ENCODE peak calls at places on chromosomes 3 and 15, in ten cellular contexts. P, S, M, E, Z, R, H, A, Q and Y are unnamed samples.
A peak's percentile ranks its signal among the peaks of the same experiment; 100 is the strongest.

GRCh38 chr3:149701977-149702350 is 44.1 kb upstream of the WWTR1 start:
- DNase-seq in P (no peak), S (no peak), M (no peak), E (no peak), Z (no peak), R (no peak), H (no peak), A (no peak), Q (no peak), Y (no peak)

GRCh38 chr15:96296264-96296663 is 34.2 kb upstream of the NR2F2 start:
- DNase-seq in P (no peak), S (peak; percentile 11), M (no peak), E (no peak), Z (peak; percentile 83), R (peak; percentile 93), H (no peak), A (no peak), Q (no peak), Y (no peak)

GRCh38 chr15:100878601-100879000 is 1.0 kb upstream of the ALDH1A3 start:
- DNase-seq in P (no peak), S (no peak), M (no peak), E (no peak), Z (no peak), R (no peak), H (no peak), A (no peak), Q (no peak), Y (no peak)

GRCh38 chr15:50871832-50872231 is 36.7 kb upstream of the AP4E1 start:
- DNase-seq in P (no peak), S (no peak), M (no peak), E (no peak), Z (no peak), R (no peak), H (no peak), A (no peak), Q (no peak), Y (no peak)

GRCh38 chr3:196643201-196643749 is 3.8 kb downstream of the NRROS start:
- DNase-seq in P (peak; percentile 94), S (no peak), M (no peak), E (peak; percentile 44), Z (no peak), R (no peak), H (no peak), A (peak; percentile 75), Q (no peak), Y (no peak)

GRCh38 chr15:78837543-78837942 is 26.3 kb upstream of the ADAMTS7 start:
- DNase-seq in P (no peak), S (no peak), M (no peak), E (no peak), Z (no peak), R (no peak), H (no peak), A (no peak), Q (no peak), Y (no peak)

GRCh38 chr3:152834354-152835310 is at the start of gene P2RY1:
- DNase-seq in P (peak; percentile 87), S (peak; percentile 16), M (peak; percentile 72), E (peak; percentile 69), Z (peak; percentile 67), R (peak; percentile 73), H (peak; percentile 40), A (peak; percentile 84), Q (peak; percentile 79), Y (peak; percentile 20)

GRCh38 chr15:83164409-83165404 is 42.9 kb downstream of the HDGFL3 start:
- DNase-seq in P (no peak), S (peak; percentile 5), M (no peak), E (no peak), Z (peak; percentile 67), R (peak; percentile 69), H (no peak), A (no peak), Q (no peak), Y (no peak)

GRCh38 chr15:57364282-57365007 is 11.9 kb upstream of the CGNL1 start:
- DNase-seq in P (no peak), S (no peak), M (no peak), E (no peak), Z (peak; percentile 39), R (peak; percentile 34), H (no peak), A (peak; percentile 37), Q (no peak), Y (peak; percentile 24)

GRCh38 chr3:36891651-36892268 is 53.1 kb downstream of the TRANK1 start:
- DNase-seq in P (peak; percentile 72), S (no peak), M (no peak), E (peak; percentile 77), Z (no peak), R (no peak), H (no peak), A (no peak), Q (no peak), Y (no peak)

GRCh38 chr15:39640665-39641064 is 59.8 kb downstream of the THBS1 start:
- DNase-seq in P (no peak), S (no peak), M (no peak), E (no peak), Z (no peak), R (no peak), H (no peak), A (no peak), Q (no peak), Y (no peak)

GRCh38 chr3:26703519-26703918 is 80.9 kb downstream of the LRRC3B start:
- DNase-seq in P (no peak), S (no peak), M (no peak), E (no peak), Z (no peak), R (no peak), H (no peak), A (no peak), Q (no peak), Y (no peak)

GRCh38 chr15:70324001-70324974 is 226.6 kb upstream of the TLE3 start:
- DNase-seq in P (no peak), S (peak; percentile 92), M (peak; percentile 64), E (no peak), Z (peak; percentile 83), R (peak; percentile 43), H (no peak), A (peak; percentile 79), Q (no peak), Y (no peak)

GRCh38 chr3:80889643-80890042 is 871.8 kb downstream of the GBE1 start:
- DNase-seq in P (no peak), S (no peak), M (no peak), E (no peak), Z (no peak), R (no peak), H (no peak), A (no peak), Q (no peak), Y (no peak)

GRCh38 chr3:16319307-16319706 is 54.3 kb downstream of the OXNAD1 start:
- DNase-seq in P (no peak), S (no peak), M (no peak), E (no peak), Z (no peak), R (no peak), H (peak; percentile 13), A (no peak), Q (no peak), Y (no peak)

GRCh38 chr3:127015282-127016042 is 32.5 kb downstream of the PLXNA1 start:
- DNase-seq in P (no peak), S (no peak), M (no peak), E (no peak), Z (no peak), R (peak; percentile 9), H (no peak), A (no peak), Q (no peak), Y (no peak)

GRCh38 chr3:165946360-165946759 is 109.1 kb upstream of the BCHE start:
- DNase-seq in P (no peak), S (no peak), M (no peak), E (no peak), Z (no peak), R (no peak), H (no peak), A (no peak), Q (no peak), Y (no peak)

GRCh38 chr3:150495563-150496168 is 50.6 kb downstream of the SERP1 start:
- DNase-seq in P (no peak), S (peak; percentile 53), M (no peak), E (no peak), Z (peak; percentile 66), R (peak; percentile 43), H (peak; percentile 35), A (no peak), Q (no peak), Y (peak; percentile 73)

GRCh38 chr3:73120710-73121109 is 59.3 kb downstream of the EBLN2 start:
- DNase-seq in P (no peak), S (no peak), M (no peak), E (no peak), Z (no peak), R (no peak), H (no peak), A (no peak), Q (no peak), Y (no peak)

GRCh38 chr3:154844863-154845262 is 235.3 kb upstream of the MME start:
- DNase-seq in P (no peak), S (no peak), M (no peak), E (no peak), Z (no peak), R (no peak), H (no peak), A (no peak), Q (no peak), Y (no peak)
- H3K4me3 ChIP-seq in P (no peak overlapping the region), S (no peak overlapping the region), M (no peak overlapping the region), E (no peak overlapping the region), Z (no peak overlapping the region), R (no peak overlapping the region), H (no peak overlapping the region), A (no peak overlapping the region), Q (no peak overlapping the region), Y (no peak overlapping the region)

DNA sequence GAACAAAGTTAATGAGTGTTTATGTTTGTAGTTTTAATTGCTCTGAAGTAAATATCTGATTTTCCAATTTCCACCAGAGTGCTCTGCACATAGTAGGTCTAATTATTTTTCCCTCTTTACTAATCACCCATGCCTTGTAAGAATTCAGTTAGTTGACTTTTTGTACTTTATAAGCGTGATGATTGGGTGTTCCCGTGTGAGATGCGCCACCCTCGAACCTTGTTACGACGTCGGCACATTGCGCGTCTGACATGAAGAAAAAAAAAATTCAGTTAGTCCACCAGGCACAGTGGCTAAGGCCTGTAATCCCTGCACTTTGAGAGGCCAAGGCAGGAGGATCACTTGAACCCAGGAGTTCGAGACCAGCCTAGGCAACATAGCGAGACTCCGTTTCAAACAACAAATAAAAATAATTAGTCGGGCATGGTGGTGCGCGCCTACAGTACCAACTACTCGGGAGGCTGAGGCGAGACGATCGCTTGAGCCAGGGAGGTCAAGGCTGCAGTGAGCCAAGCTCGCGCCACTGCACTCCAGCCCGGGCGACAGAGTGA is 507 bp upstream of the VHL start:
- DNase-seq in P (no peak), S (no peak), M (no peak), E (no peak), Z (no peak), R (no peak), H (no peak), A (no peak), Q (no peak), Y (no peak)
- H3K4me3 ChIP-seq in P (peak overlapping the region; percentile 85), S (peak overlapping the region; percentile 84), M (peak overlapping the region; percentile 57), E (peak overlapping the region; percentile 69), Z (peak overlapping the region; percentile 76), R (no peak overlapping the region), H (peak overlapping the region; percentile 92), A (peak overlapping the region; percentile 72), Q (no peak overlapping the region), Y (no peak overlapping the region)

GRCh38 chr15:74794248-74794969 is 12.5 kb downstream of the CSK start:
- DNase-seq in P (no peak), S (no peak), M (no peak), E (no peak), Z (no peak), R (no peak), H (no peak), A (peak; percentile 53), Q (no peak), Y (no peak)
- H3K4me3 ChIP-seq in P (no peak overlapping the region), S (no peak overlapping the region), M (no peak overlapping the region), E (no peak overlapping the region), Z (no peak overlapping the region), R (no peak overlapping the region), H (no peak overlapping the region), A (no peak overlapping the region), Q (no peak overlapping the region), Y (no peak overlapping the region)

GRCh38 chr3:19888428-19889152 is 45.4 kb downstream of the EFHB start:
- DNase-seq in P (no peak), S (no peak), M (no peak), E (no peak), Z (peak; percentile 20), R (no peak), H (no peak), A (no peak), Q (no peak), Y (no peak)
- H3K4me3 ChIP-seq in P (no peak overlapping the region), S (peak overlapping the region; percentile 21), M (no peak overlapping the region), E (no peak overlapping the region), Z (no peak overlapping the region), R (peak overlapping the region; percentile 22), H (no peak overlapping the region), A (no peak overlapping the region), Q (no peak overlapping the region), Y (no peak overlapping the region)